ENCODE peak calls at places on chromosomes 13 and 19, in four cellular contexts. W is upper lobe of left lung, G is K562, N is transverse colon. Q is an unnamed sample.

GRCh38 chr19:52646571-52647222 is 8.5 kb upstream of the ZNF83 start:
- DNase-seq in W (no peak), G (peak), N (no peak), Q (no peak)

GRCh38 chr13:107808388-107808787 is 406.9 kb downstream of the LIG4 start:
- DNase-seq in N (no peak), W (no peak), G (no peak), Q (no peak)

GRCh38 chr13:34462843-34463242 is 479.2 kb upstream of the NBEA start:
- DNase-seq in G (no peak), N (no peak), W (no peak), Q (no peak)

GRCh38 chr19:1361601-1362384 is 21.9 kb upstream of the NDUFS7 start:
- DNase-seq in G (no peak), W (no peak), N (no peak), Q (no peak)

GRCh38 chr19:19514215-19514633 is 1.1 kb downstream of the TSSK6 start:
- DNase-seq in W (peak), N (peak), G (no peak), Q (peak)

GRCh38 chr13:39963612-39964011 is 308.1 kb downstream of the COG6 start:
- DNase-seq in G (no peak), N (no peak), W (no peak), Q (no peak)

GRCh38 chr13:94595006-94595942 is 678 bp downstream of the TGDS start:
- DNase-seq in G (peak), W (no peak), N (peak), Q (no peak)

GRCh38 chr19:54616840-54617560 is 13.3 kb upstream of the LILRB1 start:
- DNase-seq in G (no peak), W (no peak), N (peak), Q (no peak)

GRCh38 chr13:73056054-73056962 is 2.5 kb upstream of the KLF5 start:
- DNase-seq in N (no peak), G (no peak), W (no peak), Q (no peak)

GRCh38 chr19:10946964-10947657 is 13.7 kb upstream of the SMARCA4 start:
- DNase-seq in G (no peak), W (no peak), N (no peak), Q (no peak)

GRCh38 chr13:98014766-98015165 is 61.3 kb downstream of the IPO5 start:
- DNase-seq in G (no peak), W (no peak), N (no peak), Q (no peak)

GRCh38 chr19:4042731-4043082 is 24.0 kb downstream of the ZBTB7A start:
- DNase-seq in N (peak), G (no peak), W (peak), Q (no peak)

GRCh38 chr19:45499196-45500180 is 1.2 kb downstream of the PPM1N start:
- DNase-seq in N (peak), G (peak), W (no peak), Q (no peak)

GRCh38 chr13:26678796-26679195 is 81.8 kb downstream of the GPR12 start:
- DNase-seq in W (peak), G (peak), N (no peak), Q (no peak)

GRCh38 chr19:44072543-44073401 is 813 bp downstream of the ZNF284 start:
- DNase-seq in W (no peak), G (peak), N (no peak), Q (no peak)
- TF ChIP-seq CTCF in W (no peak), G (no peak), N (no peak), Q (no peak)

GRCh38 chr13:100673831-100674362 is 698 bp downstream of the TMTC4 start:
- DNase-seq in W (peak), N (peak), G (peak), Q (no peak)
- TF ChIP-seq POLR2AphosphoS5 in W (no peak), N (no peak), G (no peak), Q (no peak)

GRCh38 chr19:40443131-40443929 is 805 bp downstream of the SERTAD3 start:
- DNase-seq in G (peak), N (peak), W (peak), Q (peak)
- TF ChIP-seq POLR2A in G (no peak), N (peak), W (peak), Q (no peak)

DNA sequence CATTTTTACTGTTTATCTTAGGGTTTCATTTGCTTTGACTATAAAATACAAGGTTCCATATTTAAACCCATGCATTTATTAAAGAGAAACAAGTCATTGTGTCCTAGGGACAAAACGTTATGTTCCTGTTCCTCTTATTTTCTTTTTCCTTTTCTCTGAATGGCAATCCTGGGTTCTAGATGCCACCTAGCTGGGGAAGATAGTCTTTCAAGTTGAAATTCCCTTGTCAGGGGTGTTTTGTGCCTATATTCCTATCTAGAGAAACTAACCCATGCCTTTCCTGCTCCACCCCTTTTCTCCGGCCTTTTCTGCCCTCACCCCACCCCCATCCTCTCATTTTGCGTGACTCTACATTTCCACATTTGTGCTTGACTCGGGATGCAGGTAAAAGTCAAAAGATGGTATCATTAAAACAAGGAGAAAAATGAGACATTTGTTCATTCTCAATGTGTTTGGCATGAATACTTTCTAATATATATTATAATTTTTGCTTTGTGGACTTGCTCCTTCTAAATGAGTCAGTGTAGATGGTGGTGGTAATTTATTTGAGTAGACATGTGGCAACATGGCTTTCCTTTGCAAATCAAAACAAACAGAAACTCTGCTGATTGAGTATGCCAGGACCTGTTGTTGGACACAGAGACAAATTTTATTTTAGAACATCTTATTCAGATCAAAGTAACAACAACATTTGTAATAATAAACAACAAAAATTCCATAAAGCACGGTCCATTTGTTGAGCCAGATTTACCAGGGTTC is 26.8 kb upstream of the STARD13 start:
- DNase-seq in G (no peak), W (no peak), N (no peak), Q (no peak)
- TF ChIP-seq CTCF in G (no peak), W (peak), N (peak), Q (no peak)

GRCh38 chr13:111282997-111283396 is 37.4 kb upstream of the TEX29 start:
- DNase-seq in N (no peak), W (peak), G (no peak), Q (no peak)
- TF ChIP-seq POLR2AphosphoS5 in N (no peak), W (no peak), G (no peak), Q (no peak)

DNA sequence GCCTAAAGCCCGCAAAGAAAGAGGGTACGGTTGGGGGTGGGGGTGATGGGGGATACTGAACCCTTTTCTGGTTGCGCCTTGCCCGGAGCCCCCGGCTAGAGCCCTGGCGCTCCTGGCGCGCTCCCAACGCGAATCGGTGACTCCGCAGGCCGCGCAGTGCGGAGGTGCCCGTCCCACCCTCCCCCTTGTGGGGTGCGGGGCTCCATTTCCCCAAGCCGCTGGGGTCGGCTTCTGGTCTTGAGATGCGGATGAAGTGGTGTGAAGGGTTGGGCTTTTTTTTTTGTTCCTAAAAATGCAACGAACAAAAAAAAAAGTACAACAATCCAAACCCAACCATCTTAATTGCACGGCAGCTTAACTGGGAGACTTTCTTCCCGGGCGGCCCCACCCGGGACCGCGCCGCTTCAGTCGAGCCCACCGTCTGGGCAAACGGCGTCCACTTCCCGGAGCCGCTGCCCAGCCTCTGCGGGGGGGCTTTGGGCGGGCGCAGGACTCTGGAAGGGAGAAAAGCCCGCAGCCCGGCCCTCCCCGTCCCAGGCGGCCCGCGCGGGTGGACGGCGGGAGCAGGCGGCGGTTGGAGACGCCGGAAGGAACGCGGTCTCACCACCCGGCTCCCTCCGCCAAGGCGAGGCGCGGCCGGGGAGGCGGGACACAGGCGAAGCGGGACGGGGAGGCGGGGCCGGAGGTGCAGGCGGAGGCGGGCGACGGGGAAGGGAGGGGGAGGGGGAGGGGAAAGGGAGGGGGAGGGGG is 501 bp upstream of the TRIM13 start:
- DNase-seq in W (peak), G (peak), N (peak), Q (peak)
- TF ChIP-seq POLR2A in W (peak), G (peak), N (peak), Q (peak)

GRCh38 chr13:57627663-57628062 is 3.9 kb upstream of the PCDH17 start:
- DNase-seq in W (no peak), G (peak), N (no peak), Q (no peak)
- TF ChIP-seq CTCF in W (peak), G (peak), N (peak), Q (peak)

DNA sequence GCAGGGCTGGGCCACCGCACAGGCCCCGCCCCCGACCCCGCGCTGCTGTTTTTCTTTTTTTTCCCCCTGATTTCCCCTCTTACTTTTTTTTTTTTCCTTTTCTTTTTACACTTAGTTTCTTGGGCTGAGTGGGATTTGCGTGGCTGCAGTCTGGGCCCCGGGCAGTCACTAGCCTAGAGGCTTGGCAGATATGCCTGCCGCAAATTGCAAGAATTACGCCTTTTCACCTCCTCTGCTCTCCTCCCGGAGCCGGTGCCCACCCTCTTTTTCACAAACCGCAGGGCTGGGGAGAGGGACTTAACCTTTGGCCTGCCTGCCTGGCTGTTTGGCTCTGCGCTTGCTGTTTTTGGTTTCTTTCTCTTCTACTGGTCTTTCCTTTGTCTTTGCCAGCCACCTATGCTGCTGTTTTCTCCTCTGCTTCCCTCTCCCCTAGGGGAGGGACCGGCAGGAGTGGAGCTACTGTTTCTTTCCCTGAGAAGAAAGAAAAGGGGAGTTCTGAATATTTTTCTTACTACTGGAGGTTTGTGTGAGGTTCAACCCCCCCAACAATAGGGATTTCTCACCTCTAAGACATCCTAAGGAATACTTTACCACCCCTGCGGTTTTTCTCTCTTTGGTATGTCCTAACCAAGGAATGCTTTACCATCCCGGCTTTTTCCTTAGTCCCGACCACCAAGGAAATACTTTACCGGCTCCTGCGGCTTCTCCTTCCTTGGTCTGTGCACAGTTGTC is 11.0 kb downstream of the ZNF552 start:
- DNase-seq in G (no peak), N (peak), W (no peak), Q (no peak)
- TF ChIP-seq POLR2AphosphoS5 in G (no peak), N (no peak), W (no peak), Q (no peak)

GRCh38 chr13:48678316-48678715 is 24.6 kb downstream of the CYSLTR2 start:
- DNase-seq in G (no peak), W (no peak), N (no peak), Q (no peak)
- TF ChIP-seq POLR2A in G (no peak), W (no peak), N (no peak), Q (no peak)

Q was measured in suprapubic skin.